ENCODE peak calls at places on chromosomes 12 and 14, in six cellular contexts. One of them, this sample, is unnamed. For H3K9me3, the result is how much of the 10 kb centered on the place peaks cover.

GRCh38 chr14:59918824-59919581 is 941 bp upstream of the LRRC9 start:
- DNase-seq in uterus: no peak
- DNase-seq in pancreas: no peak
- DNase-seq in MM.1S: no peak
- DNase-seq in psoas muscle: peak
- DNase-seq in left ventricle myocardium inferior: no peak
- DNase-seq in this sample: no peak

GRCh38 chr12:127060310-127060847 is 1206.6 kb upstream of the TMEM132C start:
- DNase-seq in uterus: no peak
- DNase-seq in pancreas: no peak
- DNase-seq in MM.1S: no peak
- DNase-seq in psoas muscle: no peak
- DNase-seq in left ventricle myocardium inferior: no peak
- DNase-seq in this sample: no peak

GRCh38 chr12:3420693-3421092 is 70.3 kb upstream of the PRMT8 start:
- DNase-seq in uterus: no peak
- DNase-seq in pancreas: no peak
- DNase-seq in MM.1S: no peak
- DNase-seq in psoas muscle: no peak
- DNase-seq in left ventricle myocardium inferior: no peak
- DNase-seq in this sample: no peak

GRCh38 chr12:47652491-47653234 is 53.2 kb downstream of the RPAP3 start:
- DNase-seq in uterus: no peak
- DNase-seq in pancreas: no peak
- DNase-seq in MM.1S: no peak
- DNase-seq in psoas muscle: no peak
- DNase-seq in left ventricle myocardium inferior: peak
- DNase-seq in this sample: no peak

GRCh38 chr14:50260072-50260471 is 28.7 kb upstream of the SOS2 start:
- DNase-seq in uterus: no peak
- DNase-seq in pancreas: no peak
- DNase-seq in MM.1S: no peak
- DNase-seq in psoas muscle: no peak
- DNase-seq in left ventricle myocardium inferior: no peak
- DNase-seq in this sample: no peak

GRCh38 chr14:89750206-89750867 is 204.2 kb downstream of the EFCAB11 start:
- DNase-seq in uterus: no peak
- DNase-seq in pancreas: no peak
- DNase-seq in MM.1S: no peak
- DNase-seq in psoas muscle: no peak
- DNase-seq in left ventricle myocardium inferior: no peak
- DNase-seq in this sample: no peak

GRCh38 chr12:12976366-12976765 is 23.7 kb downstream of the HEBP1 start:
- DNase-seq in uterus: peak
- DNase-seq in pancreas: no peak
- DNase-seq in MM.1S: no peak
- DNase-seq in psoas muscle: no peak
- DNase-seq in left ventricle myocardium inferior: no peak
- DNase-seq in this sample: no peak

GRCh38 chr14:32826404-32827082 is 112.1 kb upstream of the NPAS3 start:
- DNase-seq in uterus: no peak
- DNase-seq in pancreas: no peak
- DNase-seq in MM.1S: no peak
- DNase-seq in psoas muscle: no peak
- DNase-seq in left ventricle myocardium inferior: no peak
- DNase-seq in this sample: no peak

GRCh38 chr14:31414190-31414833 is 6.0 kb downstream of the HEATR5A start:
- DNase-seq in uterus: no peak
- DNase-seq in pancreas: no peak
- DNase-seq in MM.1S: no peak
- DNase-seq in psoas muscle: no peak
- DNase-seq in left ventricle myocardium inferior: no peak
- DNase-seq in this sample: no peak

GRCh38 chr14:99938376-99938775 is 126.8 kb upstream of the EVL start:
- DNase-seq in uterus: no peak
- DNase-seq in pancreas: no peak
- DNase-seq in MM.1S: no peak
- DNase-seq in psoas muscle: no peak
- DNase-seq in left ventricle myocardium inferior: no peak
- DNase-seq in this sample: no peak

GRCh38 chr12:29238822-29239291 is 89.8 kb downstream of the FAR2 start:
- DNase-seq in uterus: no peak
- DNase-seq in pancreas: no peak
- DNase-seq in MM.1S: no peak
- DNase-seq in psoas muscle: no peak
- DNase-seq in left ventricle myocardium inferior: no peak
- DNase-seq in this sample: no peak

GRCh38 chr14:91577632-91578233 is 67.6 kb upstream of the PPP4R3A start:
- DNase-seq in uterus: no peak
- DNase-seq in pancreas: no peak
- DNase-seq in MM.1S: no peak
- DNase-seq in psoas muscle: no peak
- DNase-seq in left ventricle myocardium inferior: no peak
- DNase-seq in this sample: no peak

GRCh38 chr12:117235261-117235660 is 45.0 kb upstream of the FBXO21 start:
- DNase-seq in uterus: no peak
- DNase-seq in pancreas: no peak
- DNase-seq in MM.1S: no peak
- DNase-seq in psoas muscle: no peak
- DNase-seq in left ventricle myocardium inferior: no peak
- DNase-seq in this sample: no peak

GRCh38 chr14:104142136-104143041 is 4.0 kb downstream of the KIF26A start:
- DNase-seq in uterus: no peak
- DNase-seq in pancreas: peak
- DNase-seq in MM.1S: no peak
- DNase-seq in psoas muscle: peak
- DNase-seq in left ventricle myocardium inferior: no peak
- DNase-seq in this sample: no peak

GRCh38 chr14:104384776-104385071 is 194.8 kb upstream of the C14orf180 start:
- DNase-seq in uterus: no peak
- DNase-seq in pancreas: no peak
- DNase-seq in MM.1S: no peak
- DNase-seq in psoas muscle: no peak
- DNase-seq in left ventricle myocardium inferior: no peak
- DNase-seq in this sample: no peak

GRCh38 chr14:105746124-105746514 is 219.7 kb downstream of the TMEM121 start:
- DNase-seq in uterus: no peak
- DNase-seq in pancreas: no peak
- DNase-seq in MM.1S: no peak
- DNase-seq in psoas muscle: peak
- DNase-seq in left ventricle myocardium inferior: no peak
- DNase-seq in this sample: no peak

GRCh38 chr14:36495666-36496065 is 24.4 kb downstream of the NKX2-1 start:
- DNase-seq in uterus: no peak
- DNase-seq in pancreas: no peak
- DNase-seq in MM.1S: no peak
- DNase-seq in psoas muscle: no peak
- DNase-seq in left ventricle myocardium inferior: no peak
- DNase-seq in this sample: no peak

GRCh38 chr12:102484017-102484731 is 3.8 kb upstream of the IGF1 start:
- DNase-seq in uterus: peak
- DNase-seq in pancreas: peak
- DNase-seq in MM.1S: peak
- DNase-seq in psoas muscle: peak
- DNase-seq in left ventricle myocardium inferior: peak
- DNase-seq in this sample: peak
- H3K4me3 ChIP-seq in uterus: no peak
- H3K4me3 ChIP-seq in pancreas: no peak
- H3K4me3 ChIP-seq in MM.1S: peak
- H3K4me3 ChIP-seq in psoas muscle: peak
- H3K4me3 ChIP-seq in left ventricle myocardium inferior: peak
- H3K4me3 ChIP-seq in this sample: no peak

GRCh38 chr14:26730929-26731618 is 133.2 kb upstream of the NOVA1 start:
- DNase-seq in uterus: no peak
- DNase-seq in pancreas: no peak
- DNase-seq in MM.1S: no peak
- DNase-seq in psoas muscle: peak
- DNase-seq in left ventricle myocardium inferior: no peak
- DNase-seq in this sample: no peak

GRCh38 chr14:26735811-26736210 is 138.0 kb upstream of the NOVA1 start:
- DNase-seq in uterus: no peak
- DNase-seq in pancreas: no peak
- DNase-seq in MM.1S: no peak
- DNase-seq in psoas muscle: no peak
- DNase-seq in left ventricle myocardium inferior: no peak
- DNase-seq in this sample: no peak

DNA sequence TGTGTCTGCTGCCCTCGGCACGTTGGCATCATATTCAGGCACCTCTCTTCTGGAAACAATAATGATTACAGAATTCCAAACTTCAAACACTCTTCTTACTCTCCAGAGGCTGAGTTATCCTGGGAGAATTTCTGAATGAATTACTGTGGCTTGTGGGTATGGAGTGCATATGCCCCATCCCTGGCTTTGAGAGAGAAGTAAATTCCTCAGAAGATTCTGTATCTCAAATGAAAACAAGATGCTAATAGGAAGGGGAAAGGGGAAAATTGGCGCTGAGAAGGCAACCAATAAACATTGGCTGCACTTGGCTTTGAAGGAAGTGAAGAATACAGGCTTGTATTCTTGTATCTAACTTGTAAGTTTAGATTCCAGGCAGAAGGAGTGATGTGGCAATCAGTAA is 132.0 kb upstream of the NOVA1 start:
- DNase-seq in uterus: no peak
- DNase-seq in pancreas: no peak
- DNase-seq in MM.1S: no peak
- DNase-seq in psoas muscle: no peak
- DNase-seq in left ventricle myocardium inferior: no peak
- DNase-seq in this sample: no peak
- H3K9me3 ChIP-seq in uterus: under half
- H3K9me3 ChIP-seq in pancreas: under half
- H3K9me3 ChIP-seq in MM.1S: under half
- H3K9me3 ChIP-seq in psoas muscle: under half
- H3K9me3 ChIP-seq in left ventricle myocardium inferior: under half
- H3K9me3 ChIP-seq in this sample: under half

GRCh38 chr12:48818831-48819590 is 715 bp downstream of the CACNB3 start:
- DNase-seq in uterus: peak
- DNase-seq in pancreas: no peak
- DNase-seq in MM.1S: peak
- DNase-seq in psoas muscle: no peak
- DNase-seq in left ventricle myocardium inferior: no peak
- DNase-seq in this sample: no peak
- H3K4me3 ChIP-seq in uterus: peak
- H3K4me3 ChIP-seq in pancreas: peak
- H3K4me3 ChIP-seq in MM.1S: peak
- H3K4me3 ChIP-seq in psoas muscle: peak
- H3K4me3 ChIP-seq in left ventricle myocardium inferior: peak
- H3K4me3 ChIP-seq in this sample: peak

GRCh38 chr14:80127466-80127865 is 83.8 kb downstream of the DIO2 start:
- DNase-seq in uterus: no peak
- DNase-seq in pancreas: no peak
- DNase-seq in MM.1S: no peak
- DNase-seq in psoas muscle: no peak
- DNase-seq in left ventricle myocardium inferior: no peak
- DNase-seq in this sample: no peak
- H3K9me3 ChIP-seq in uterus: under half
- H3K9me3 ChIP-seq in pancreas: under half
- H3K9me3 ChIP-seq in MM.1S: under half
- H3K9me3 ChIP-seq in psoas muscle: under half
- H3K9me3 ChIP-seq in left ventricle myocardium inferior: under half
- H3K9me3 ChIP-seq in this sample: under half

DNA sequence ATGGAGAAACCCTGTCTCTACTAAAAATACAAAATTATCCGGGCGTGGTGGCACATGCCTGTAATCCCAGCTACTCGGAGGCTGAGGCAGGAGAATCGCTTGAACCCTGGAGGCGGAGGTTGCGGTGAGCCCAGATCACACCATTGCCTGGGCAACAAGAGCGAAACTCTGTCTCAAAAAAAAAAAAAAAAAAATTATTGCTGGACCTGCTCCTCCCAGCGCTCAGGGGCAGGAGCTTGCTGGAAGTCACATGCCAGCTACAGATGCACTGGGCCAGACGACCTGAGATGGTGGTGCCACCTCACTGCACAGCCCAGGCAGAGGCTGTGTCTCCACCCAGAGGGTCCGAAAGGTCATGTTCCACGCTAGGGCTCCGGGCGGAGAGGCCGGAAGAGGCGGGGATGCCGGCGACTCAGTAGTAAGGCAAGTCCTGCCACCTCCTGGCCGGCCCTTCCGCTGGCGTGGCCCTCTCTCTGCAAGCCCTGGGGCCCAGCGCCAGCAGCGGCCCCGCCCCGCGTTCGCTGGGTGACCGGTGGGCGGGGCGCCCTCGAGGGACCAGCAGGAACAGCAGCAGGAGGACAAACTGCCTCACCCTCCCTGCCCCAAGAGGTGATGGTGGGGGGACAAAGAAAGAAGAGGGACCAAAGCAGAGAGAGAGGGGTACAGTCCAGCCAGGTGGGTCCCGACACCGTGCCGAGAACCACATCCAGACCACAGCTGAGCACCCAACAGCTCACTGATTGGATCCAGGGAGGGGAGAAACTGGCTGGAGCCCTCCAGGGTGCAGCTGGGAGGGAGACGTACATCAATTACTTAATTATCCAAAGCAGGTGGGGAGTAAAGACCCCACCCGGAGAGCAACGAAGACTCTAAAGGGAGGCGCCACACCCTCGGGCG is 3.6 kb upstream of the RHOF start:
- DNase-seq in uterus: peak
- DNase-seq in pancreas: peak
- DNase-seq in MM.1S: no peak
- DNase-seq in psoas muscle: peak
- DNase-seq in left ventricle myocardium inferior: peak
- DNase-seq in this sample: peak
- H3K4me3 ChIP-seq in uterus: peak
- H3K4me3 ChIP-seq in pancreas: peak
- H3K4me3 ChIP-seq in MM.1S: no peak
- H3K4me3 ChIP-seq in psoas muscle: peak
- H3K4me3 ChIP-seq in left ventricle myocardium inferior: peak
- H3K4me3 ChIP-seq in this sample: peak

DNA sequence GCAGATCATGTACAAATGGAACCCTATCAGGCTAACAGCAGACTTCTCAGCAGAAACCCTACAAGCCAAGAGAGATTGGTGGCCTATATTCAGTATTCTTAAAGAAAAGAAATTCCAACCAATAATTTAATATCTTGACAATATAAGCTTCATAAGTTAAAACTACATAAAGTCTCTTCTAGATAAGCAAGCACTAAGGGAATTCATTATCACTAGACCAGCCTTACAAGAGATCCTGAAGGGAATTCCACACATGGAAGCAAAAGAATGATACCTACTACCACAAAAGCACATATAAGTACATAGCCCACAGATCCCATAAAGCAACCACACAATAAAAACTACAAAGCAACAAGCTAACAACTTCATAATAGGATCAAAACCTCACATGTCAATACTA is 60.4 kb upstream of the SCAF11 start:
- DNase-seq in uterus: no peak
- DNase-seq in pancreas: no peak
- DNase-seq in MM.1S: no peak
- DNase-seq in psoas muscle: no peak
- DNase-seq in left ventricle myocardium inferior: no peak
- DNase-seq in this sample: no peak
- H3K9me3 ChIP-seq in uterus: under half
- H3K9me3 ChIP-seq in pancreas: under half
- H3K9me3 ChIP-seq in MM.1S: under half
- H3K9me3 ChIP-seq in psoas muscle: under half
- H3K9me3 ChIP-seq in left ventricle myocardium inferior: half or more
- H3K9me3 ChIP-seq in this sample: under half

DNA sequence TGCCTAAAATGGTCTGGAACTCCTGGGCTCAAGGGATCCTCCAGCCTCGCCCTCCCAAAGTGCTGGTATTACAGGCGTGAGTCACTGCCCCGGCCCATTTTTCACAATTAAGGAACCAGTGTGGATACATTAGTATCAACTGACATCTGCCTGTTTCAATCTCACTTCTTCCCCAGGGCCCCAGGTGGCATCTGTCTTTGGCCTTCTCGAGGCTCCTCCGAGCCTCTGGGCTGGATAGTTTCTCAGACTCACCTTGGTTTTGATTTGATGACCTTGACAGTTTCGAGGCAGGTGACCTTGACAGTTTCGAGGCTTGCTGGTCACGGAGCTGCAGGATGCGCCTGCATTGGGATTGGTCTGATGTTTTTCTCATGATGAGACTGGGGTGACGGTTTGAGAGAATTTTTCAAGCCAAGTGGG is 41.0 kb upstream of the NCOR2 start:
- DNase-seq in uterus: no peak
- DNase-seq in pancreas: no peak
- DNase-seq in MM.1S: peak
- DNase-seq in psoas muscle: no peak
- DNase-seq in left ventricle myocardium inferior: no peak
- DNase-seq in this sample: no peak
- H3K4me3 ChIP-seq in uterus: no peak
- H3K4me3 ChIP-seq in pancreas: peak
- H3K4me3 ChIP-seq in MM.1S: peak
- H3K4me3 ChIP-seq in psoas muscle: no peak
- H3K4me3 ChIP-seq in left ventricle myocardium inferior: no peak
- H3K4me3 ChIP-seq in this sample: no peak

This sample was measured in right atrium auricular region.